ENCODE peak calls at places on chromosomes 4 and X, in five cellular contexts. E, M, L, C and B are unnamed samples.

GRCh38 chr4:73224886-73225285 is 33.7 kb downstream of the ANKRD17 start:
- DNase-seq in C (no peak), M (no peak), E (no peak), L (no peak), B (no peak)

GRCh38 chr4:106369456-106370060 is 980 bp upstream of the GIMD1 start:
- DNase-seq in C (peak), L (peak), E (no peak), M (peak), B (peak)

GRCh38 chr4:32455231-32455630 is 1735.1 kb downstream of the PCDH7 start:
- DNase-seq in E (no peak), M (no peak), L (peak), C (no peak), B (no peak)

GRCh38 chr4:185535818-185536729 is 767 bp upstream of the PDLIM3 start:
- DNase-seq in C (no peak), E (no peak), M (no peak), L (no peak), B (no peak)

GRCh38 chr4:15444879-15445576 is 17.2 kb downstream of the C1QTNF7 start:
- DNase-seq in E (no peak), M (no peak), L (no peak), C (no peak), B (no peak)

GRCh38 chr4:55078987-55079386 is 46.4 kb downstream of the KDR start:
- DNase-seq in L (no peak), M (no peak), C (no peak), E (no peak), B (peak)

GRCh38 chr4:47531241-47531953 is 46.3 kb downstream of the ATP10D start:
- DNase-seq in L (peak), E (peak), C (no peak), M (peak), B (no peak)

GRCh38 chr4:19925516-19925915 is 326.2 kb upstream of the SLIT2 start:
- DNase-seq in E (no peak), C (no peak), M (no peak), L (no peak), B (no peak)

GRCh38 chr4:40918330-40918729 is 168.6 kb downstream of the NSUN7 start:
- DNase-seq in L (peak), C (peak), M (no peak), E (no peak), B (peak)

GRCh38 chr4:113692809-113693411 is 68.6 kb downstream of the CAMK2D start:
- DNase-seq in C (peak), M (no peak), E (peak), L (no peak), B (no peak)

GRCh38 chrX:53422915-53423268 is 219 bp downstream of the RIBC1 start:
- DNase-seq in M (no peak), E (no peak), L (no peak), C (no peak), B (no peak)

GRCh38 chr4:127470290-127470809 is 162.4 kb upstream of the INTU start:
- DNase-seq in M (no peak), E (no peak), L (no peak), C (no peak), B (no peak)

GRCh38 chr4:73707918-73708577 is 32.3 kb upstream of the CXCL8 start:
- DNase-seq in E (no peak), M (no peak), L (peak), C (peak), B (peak)

GRCh38 chr4:137452799-137453198 is 79.5 kb downstream of the PCDH18 start:
- DNase-seq in L (no peak), E (no peak), C (no peak), M (no peak), B (no peak)

GRCh38 chr4:14180983-14181601 is 553.6 kb upstream of the BOD1L1 start:
- DNase-seq in E (no peak), C (peak), M (no peak), L (peak), B (no peak)

GRCh38 chrX:65406532-65406931 is 128.1 kb downstream of the LAS1L start:
- DNase-seq in L (no peak), C (peak), M (no peak), E (peak), B (peak)

GRCh38 chr4:183158062-183158461 is 59.0 kb downstream of the WWC2 start:
- DNase-seq in E (no peak), C (no peak), L (peak), M (no peak), B (no peak)

GRCh38 chr4:128528793-128529553 is 241.4 kb upstream of the PGRMC2 start:
- DNase-seq in E (no peak), M (peak), L (peak), C (peak), B (peak)